ENCODE peak calls at places on chromosomes 2 and 18, in four cellular contexts. R, E, D and N are unnamed samples.

GRCh38 chr2:74576830-74577229 is 22.3 kb downstream of the DOK1 start:
- DNase-seq in R (no peak), E (peak; percentile 87), D (no peak), N (no peak)

GRCh38 chr2:74824675-74825074 is 9.3 kb upstream of the HK2 start:
- DNase-seq in D (no peak), E (no peak), R (no peak), N (no peak)

GRCh38 chr2:47869859-47870258 is 36.4 kb downstream of the FBXO11 start:
- DNase-seq in E (no peak), D (no peak), R (no peak), N (no peak)

GRCh38 chr2:184597571-184597980 is 753 bp upstream of the ZNF804A start:
- DNase-seq in R (no peak), D (no peak), E (peak; percentile 29), N (peak; percentile 60)

GRCh38 chr2:215950009-215950408 is 63.3 kb downstream of the MREG start:
- DNase-seq in R (no peak), D (no peak), E (peak; percentile 62), N (peak; percentile 3)

GRCh38 chr18:8982416-8983183 is 119.9 kb upstream of the NDUFV2 start:
- DNase-seq in D (no peak), E (peak; percentile 66), R (no peak), N (peak; percentile 29)

GRCh38 chr2:1614564-1614963 is 129.8 kb downstream of the PXDN start:
- DNase-seq in D (no peak), R (no peak), E (no peak), N (no peak)

GRCh38 chr18:5914016-5914415 is 18.7 kb upstream of the TMEM200C start:
- DNase-seq in E (no peak), D (no peak), R (no peak), N (no peak)

GRCh38 chr2:164617466-164617865 is 3.8 kb downstream of the GRB14 start:
- DNase-seq in E (peak; percentile 13), R (no peak), D (no peak), N (no peak)

GRCh38 chr2:168470188-168470879 is 14.3 kb downstream of the CERS6 start:
- DNase-seq in D (no peak), R (no peak), E (no peak), N (no peak)

GRCh38 chr2:54665436-54665856 is 58.0 kb upstream of the EML6 start:
- DNase-seq in D (no peak), R (no peak), E (peak; percentile 76), N (peak; percentile 25)

GRCh38 chr2:20326163-20326780 is 24.4 kb downstream of the PUM2 start:
- DNase-seq in E (peak; percentile 72), R (peak; percentile 17), D (peak; percentile 29), N (no peak)

GRCh38 chr18:54209471-54210180 is 14.8 kb downstream of the MBD2 start:
- DNase-seq in D (no peak), E (peak; percentile 16), R (no peak), N (no peak)

GRCh38 chr2:63654959-63655358 is 66.2 kb downstream of the MDH1 start:
- DNase-seq in D (no peak), R (no peak), E (peak; percentile 45), N (no peak)